ENCODE peak calls at places on chromosomes 13 and 19, in five cellular contexts. One of them, this sample, is unnamed. For H3K36me3, the result is how much of the 10 kb centered on the place peaks cover.

GRCh38 chr13:50152655-50153309 is 137.5 kb downstream of the KCNRG start:
- DNase-seq in kidney epithelial cell: no peak
- DNase-seq in CD8-positive, alpha-beta memory T cell: no peak
- DNase-seq in psoas muscle: no peak
- DNase-seq in tibial nerve: no peak
- DNase-seq in this sample: no peak

GRCh38 chr19:49609499-49610092 is 18.6 kb downstream of the PRR12 start:
- DNase-seq in kidney epithelial cell: no peak
- DNase-seq in CD8-positive, alpha-beta memory T cell: no peak
- DNase-seq in psoas muscle: no peak
- DNase-seq in tibial nerve: no peak
- DNase-seq in this sample: no peak

GRCh38 chr13:49643003-49643651 is 14.8 kb downstream of the ARL11 start:
- DNase-seq in kidney epithelial cell: no peak
- DNase-seq in CD8-positive, alpha-beta memory T cell: no peak
- DNase-seq in psoas muscle: no peak
- DNase-seq in tibial nerve: no peak
- DNase-seq in this sample: no peak

GRCh38 chr19:41307090-41307875 is 2.7 kb upstream of the CCDC97 start:
- DNase-seq in kidney epithelial cell: no peak
- DNase-seq in CD8-positive, alpha-beta memory T cell: no peak
- DNase-seq in psoas muscle: no peak
- DNase-seq in tibial nerve: no peak
- DNase-seq in this sample: no peak

GRCh38 chr19:42555801-42556200 is 27.5 kb upstream of the CEACAM1 start:
- DNase-seq in kidney epithelial cell: no peak
- DNase-seq in CD8-positive, alpha-beta memory T cell: no peak
- DNase-seq in psoas muscle: no peak
- DNase-seq in tibial nerve: no peak
- DNase-seq in this sample: no peak

GRCh38 chr13:98527526-98527925 is 49.4 kb downstream of the STK24 start:
- DNase-seq in kidney epithelial cell: no peak
- DNase-seq in CD8-positive, alpha-beta memory T cell: no peak
- DNase-seq in psoas muscle: no peak
- DNase-seq in tibial nerve: no peak
- DNase-seq in this sample: no peak

GRCh38 chr13:100657881-100658315 is 16.7 kb downstream of the TMTC4 start:
- DNase-seq in kidney epithelial cell: no peak
- DNase-seq in CD8-positive, alpha-beta memory T cell: no peak
- DNase-seq in psoas muscle: no peak
- DNase-seq in tibial nerve: no peak
- DNase-seq in this sample: no peak

GRCh38 chr13:104645786-104646185 is 1579.6 kb upstream of the SLC10A2 start:
- DNase-seq in kidney epithelial cell: no peak
- DNase-seq in CD8-positive, alpha-beta memory T cell: no peak
- DNase-seq in psoas muscle: no peak
- DNase-seq in tibial nerve: no peak
- DNase-seq in this sample: no peak

GRCh38 chr13:23202383-23202782 is 21.6 kb downstream of the SGCG start:
- DNase-seq in kidney epithelial cell: no peak
- DNase-seq in CD8-positive, alpha-beta memory T cell: no peak
- DNase-seq in psoas muscle: no peak
- DNase-seq in tibial nerve: no peak
- DNase-seq in this sample: no peak

GRCh38 chr19:40507892-40508291 is 41.1 kb downstream of the SPTBN4 start:
- DNase-seq in kidney epithelial cell: no peak
- DNase-seq in CD8-positive, alpha-beta memory T cell: no peak
- DNase-seq in psoas muscle: no peak
- DNase-seq in tibial nerve: no peak
- DNase-seq in this sample: no peak

GRCh38 chr13:84553252-84553651 is 671.0 kb upstream of the SLITRK1 start:
- DNase-seq in kidney epithelial cell: no peak
- DNase-seq in CD8-positive, alpha-beta memory T cell: no peak
- DNase-seq in psoas muscle: no peak
- DNase-seq in tibial nerve: no peak
- DNase-seq in this sample: no peak
- H3K36me3 ChIP-seq in kidney epithelial cell: under half
- H3K36me3 ChIP-seq in CD8-positive, alpha-beta memory T cell: under half
- H3K36me3 ChIP-seq in psoas muscle: under half
- H3K36me3 ChIP-seq in tibial nerve: under half
- H3K36me3 ChIP-seq in this sample: under half

DNA sequence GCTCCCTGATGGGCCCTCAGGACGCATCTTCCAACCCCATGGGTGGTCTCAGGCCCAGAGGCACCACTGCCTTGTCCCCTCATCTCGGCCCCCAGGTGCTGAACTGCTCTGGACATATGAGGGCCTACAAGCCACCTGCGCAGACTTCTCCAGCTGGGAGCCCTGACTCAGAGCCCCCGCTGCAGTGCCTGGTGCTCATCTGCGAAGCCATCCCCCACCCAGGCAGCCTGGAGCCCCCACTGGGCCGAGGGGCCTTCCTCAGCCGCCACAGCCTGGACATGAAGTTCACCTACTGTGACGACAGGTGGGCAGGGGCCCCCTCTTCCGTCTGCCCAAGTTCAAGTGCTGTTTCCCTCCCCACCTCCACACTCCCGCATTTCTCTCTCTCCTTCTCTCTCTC is 12.2 kb downstream of the HIF3A start:
- DNase-seq in kidney epithelial cell: no peak
- DNase-seq in CD8-positive, alpha-beta memory T cell: no peak
- DNase-seq in psoas muscle: no peak
- DNase-seq in tibial nerve: no peak
- DNase-seq in this sample: no peak
- H3K36me3 ChIP-seq in kidney epithelial cell: under half
- H3K36me3 ChIP-seq in CD8-positive, alpha-beta memory T cell: under half
- H3K36me3 ChIP-seq in psoas muscle: under half
- H3K36me3 ChIP-seq in tibial nerve: under half
- H3K36me3 ChIP-seq in this sample: under half

DNA sequence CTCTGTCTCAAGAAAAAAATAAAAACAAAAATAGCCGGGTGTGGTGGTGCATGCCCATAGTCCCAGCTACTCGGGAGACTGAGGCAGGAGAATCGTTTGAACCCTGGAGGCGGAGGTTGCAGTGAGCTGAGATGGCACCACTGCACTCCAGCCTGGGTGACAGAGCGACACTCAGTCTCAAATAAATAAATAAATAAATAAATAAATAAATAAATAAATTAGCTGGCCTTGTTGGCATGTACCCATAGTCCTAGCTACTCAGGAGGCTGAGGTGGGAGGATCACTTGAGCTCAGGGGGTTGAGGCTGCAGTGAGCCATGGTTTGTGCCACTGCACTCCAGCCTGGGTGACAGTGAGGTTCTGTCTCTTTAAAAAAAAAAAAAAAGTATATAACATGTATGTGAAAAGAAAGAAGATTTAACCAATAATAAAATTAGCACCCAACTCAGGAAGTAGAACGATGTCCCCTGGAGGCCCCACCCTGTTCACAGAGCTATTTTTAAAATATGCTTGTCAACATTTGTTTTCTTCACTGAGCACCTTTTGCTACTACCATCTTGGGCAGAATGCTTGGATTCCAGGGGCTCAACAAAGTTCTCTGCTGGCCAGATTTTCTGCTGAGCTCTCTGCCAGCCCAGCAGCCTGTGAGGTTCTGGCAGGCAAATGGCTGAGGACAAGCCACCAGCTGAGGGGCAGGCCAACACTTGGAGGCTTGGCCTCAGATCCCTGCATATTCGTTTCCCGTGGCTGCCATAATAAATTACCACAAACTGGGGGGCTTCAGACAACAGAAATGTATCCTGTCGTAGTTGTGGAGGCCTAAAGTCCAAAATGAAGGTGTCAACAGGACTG is 5.1 kb downstream of the SLC25A42 start:
- DNase-seq in kidney epithelial cell: no peak
- DNase-seq in CD8-positive, alpha-beta memory T cell: no peak
- DNase-seq in psoas muscle: no peak
- DNase-seq in tibial nerve: no peak
- DNase-seq in this sample: no peak
- H3K36me3 ChIP-seq in kidney epithelial cell: under half
- H3K36me3 ChIP-seq in CD8-positive, alpha-beta memory T cell: under half
- H3K36me3 ChIP-seq in psoas muscle: under half
- H3K36me3 ChIP-seq in tibial nerve: under half
- H3K36me3 ChIP-seq in this sample: under half

DNA sequence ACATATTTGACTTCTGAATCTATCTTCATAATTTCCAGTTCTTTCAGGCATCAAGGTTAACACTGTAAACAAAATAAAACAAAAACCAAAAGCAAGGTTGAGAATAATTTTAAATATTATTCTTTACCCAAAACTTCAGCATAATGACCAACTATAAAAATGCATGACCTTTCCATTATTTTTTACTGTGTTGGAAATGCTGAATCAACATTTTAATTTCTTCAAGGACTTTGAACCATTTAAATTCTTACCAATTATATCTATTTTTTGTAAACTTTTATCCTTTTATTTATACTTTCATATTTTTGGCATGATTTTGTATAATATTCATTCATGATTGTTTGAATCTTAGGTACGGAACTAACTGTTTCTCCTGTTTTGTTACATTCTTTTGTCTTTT is 6.9 kb downstream of the ZNF585A start:
- DNase-seq in kidney epithelial cell: no peak
- DNase-seq in CD8-positive, alpha-beta memory T cell: no peak
- DNase-seq in psoas muscle: no peak
- DNase-seq in tibial nerve: no peak
- DNase-seq in this sample: no peak
- H3K36me3 ChIP-seq in kidney epithelial cell: under half
- H3K36me3 ChIP-seq in CD8-positive, alpha-beta memory T cell: under half
- H3K36me3 ChIP-seq in psoas muscle: half or more
- H3K36me3 ChIP-seq in tibial nerve: under half
- H3K36me3 ChIP-seq in this sample: under half

GRCh38 chr19:6224308-6224675 is 55.5 kb downstream of the MLLT1 start:
- DNase-seq in kidney epithelial cell: no peak
- DNase-seq in CD8-positive, alpha-beta memory T cell: no peak
- DNase-seq in psoas muscle: no peak
- DNase-seq in tibial nerve: no peak
- DNase-seq in this sample: peak
- H3K36me3 ChIP-seq in kidney epithelial cell: under half
- H3K36me3 ChIP-seq in CD8-positive, alpha-beta memory T cell: under half
- H3K36me3 ChIP-seq in psoas muscle: under half
- H3K36me3 ChIP-seq in tibial nerve: under half
- H3K36me3 ChIP-seq in this sample: under half

DNA sequence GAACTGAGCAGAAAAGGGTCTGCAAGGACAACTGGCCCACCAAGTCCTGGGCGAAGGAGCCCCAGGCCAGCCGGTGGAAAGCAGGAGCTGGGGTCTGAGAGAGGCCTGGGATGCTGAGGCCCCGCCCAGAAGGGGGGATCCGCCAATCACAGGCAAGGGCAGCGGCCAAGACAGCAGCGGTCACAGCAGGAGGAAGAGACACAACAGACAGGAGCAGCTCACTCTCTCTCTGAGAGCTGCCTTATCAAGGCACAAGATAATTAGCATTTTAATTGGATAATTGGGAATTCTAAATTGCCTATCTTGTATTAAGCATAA is 46.2 kb downstream of the CEBPG start:
- DNase-seq in kidney epithelial cell: no peak
- DNase-seq in CD8-positive, alpha-beta memory T cell: no peak
- DNase-seq in psoas muscle: no peak
- DNase-seq in tibial nerve: no peak
- DNase-seq in this sample: no peak
- H3K36me3 ChIP-seq in kidney epithelial cell: under half
- H3K36me3 ChIP-seq in CD8-positive, alpha-beta memory T cell: under half
- H3K36me3 ChIP-seq in psoas muscle: under half
- H3K36me3 ChIP-seq in tibial nerve: under half
- H3K36me3 ChIP-seq in this sample: under half

GRCh38 chr13:45537506-45537905 is 72.8 kb downstream of the COG3 start:
- DNase-seq in kidney epithelial cell: no peak
- DNase-seq in CD8-positive, alpha-beta memory T cell: no peak
- DNase-seq in psoas muscle: no peak
- DNase-seq in tibial nerve: no peak
- DNase-seq in this sample: no peak

GRCh38 chr13:45534604-45535003 is 69.9 kb downstream of the COG3 start:
- DNase-seq in kidney epithelial cell: no peak
- DNase-seq in CD8-positive, alpha-beta memory T cell: no peak
- DNase-seq in psoas muscle: no peak
- DNase-seq in tibial nerve: no peak
- DNase-seq in this sample: no peak

GRCh38 chr13:45538382-45538781 is 73.6 kb downstream of the COG3 start:
- DNase-seq in kidney epithelial cell: no peak
- DNase-seq in CD8-positive, alpha-beta memory T cell: no peak
- DNase-seq in psoas muscle: no peak
- DNase-seq in tibial nerve: no peak
- DNase-seq in this sample: no peak

GRCh38 chr13:45540195-45540594 is 75.3 kb downstream of the ERICH6B start:
- DNase-seq in kidney epithelial cell: no peak
- DNase-seq in CD8-positive, alpha-beta memory T cell: no peak
- DNase-seq in psoas muscle: no peak
- DNase-seq in tibial nerve: no peak
- DNase-seq in this sample: no peak

GRCh38 chr13:45536224-45536623 is 71.5 kb downstream of the COG3 start:
- DNase-seq in kidney epithelial cell: no peak
- DNase-seq in CD8-positive, alpha-beta memory T cell: no peak
- DNase-seq in psoas muscle: no peak
- DNase-seq in tibial nerve: no peak
- DNase-seq in this sample: no peak
- H3K36me3 ChIP-seq in kidney epithelial cell: under half
- H3K36me3 ChIP-seq in CD8-positive, alpha-beta memory T cell: under half
- H3K36me3 ChIP-seq in psoas muscle: half or more
- H3K36me3 ChIP-seq in tibial nerve: under half
- H3K36me3 ChIP-seq in this sample: under half

GRCh38 chr19:11050323-11051114 is 38.7 kb upstream of the LDLR start:
- DNase-seq in kidney epithelial cell: no peak
- DNase-seq in CD8-positive, alpha-beta memory T cell: no peak
- DNase-seq in psoas muscle: no peak
- DNase-seq in tibial nerve: no peak
- DNase-seq in this sample: no peak

GRCh38 chr19:11054200-11054599 is 35.1 kb upstream of the LDLR start:
- DNase-seq in kidney epithelial cell: no peak
- DNase-seq in CD8-positive, alpha-beta memory T cell: no peak
- DNase-seq in psoas muscle: no peak
- DNase-seq in tibial nerve: no peak
- DNase-seq in this sample: no peak

GRCh38 chr19:11058246-11059030 is 30.8 kb upstream of the LDLR start:
- DNase-seq in kidney epithelial cell: no peak
- DNase-seq in CD8-positive, alpha-beta memory T cell: no peak
- DNase-seq in psoas muscle: no peak
- DNase-seq in tibial nerve: no peak
- DNase-seq in this sample: no peak

GRCh38 chr19:11052391-11052790 is 36.9 kb upstream of the LDLR start:
- DNase-seq in kidney epithelial cell: no peak
- DNase-seq in CD8-positive, alpha-beta memory T cell: no peak
- DNase-seq in psoas muscle: no peak
- DNase-seq in tibial nerve: no peak
- DNase-seq in this sample: no peak

DNA sequence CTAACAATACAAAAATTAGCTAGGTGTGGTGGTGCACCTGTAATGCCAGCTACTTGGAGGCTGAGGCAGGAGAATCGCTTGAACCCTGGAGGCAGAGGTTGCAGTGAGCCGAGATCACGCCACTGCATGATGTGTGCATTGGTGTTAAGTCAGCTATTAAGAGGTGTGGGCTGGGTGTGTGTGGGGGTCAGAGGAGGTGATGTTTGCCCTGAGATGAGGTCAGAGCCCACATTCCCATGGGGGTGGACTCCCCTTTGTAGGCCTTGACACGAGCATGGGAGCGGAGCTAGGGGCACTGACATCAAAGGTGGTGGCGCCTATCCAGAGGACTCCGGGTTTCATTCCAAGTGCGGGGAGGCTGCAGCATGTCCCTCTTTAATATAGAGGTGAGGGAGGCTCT is 34.6 kb upstream of the LDLR start:
- DNase-seq in kidney epithelial cell: no peak
- DNase-seq in CD8-positive, alpha-beta memory T cell: no peak
- DNase-seq in psoas muscle: no peak
- DNase-seq in tibial nerve: no peak
- DNase-seq in this sample: no peak
- H3K36me3 ChIP-seq in kidney epithelial cell: under half
- H3K36me3 ChIP-seq in CD8-positive, alpha-beta memory T cell: under half
- H3K36me3 ChIP-seq in psoas muscle: half or more
- H3K36me3 ChIP-seq in tibial nerve: under half
- H3K36me3 ChIP-seq in this sample: under half

GRCh38 chr19:4686700-4687099 is 16.6 kb upstream of the MYDGF start:
- DNase-seq in kidney epithelial cell: no peak
- DNase-seq in CD8-positive, alpha-beta memory T cell: no peak
- DNase-seq in psoas muscle: no peak
- DNase-seq in tibial nerve: no peak
- DNase-seq in this sample: no peak
- H3K36me3 ChIP-seq in kidney epithelial cell: under half
- H3K36me3 ChIP-seq in CD8-positive, alpha-beta memory T cell: under half
- H3K36me3 ChIP-seq in psoas muscle: half or more
- H3K36me3 ChIP-seq in tibial nerve: under half
- H3K36me3 ChIP-seq in this sample: half or more